ENCODE peak calls at places on chromosomes 13 and 19, in nine cellular contexts. K, Q, G, N, A, U, H, Y and W are unnamed samples.

GRCh38 chr19:3374369-3375112 is 8.2 kb downstream of the NFIC start:
- DNase-seq in K (no peak), Q (no peak), G (no peak), N (no peak), A (no peak), U (no peak), H (no peak), Y (no peak), W (no peak)

GRCh38 chr13:42895781-42896180 is 96.3 kb downstream of the EPSTI1 start:
- DNase-seq in K (no peak), Q (no peak), G (no peak), N (no peak), A (no peak), U (no peak), H (no peak), Y (no peak), W (no peak)

GRCh38 chr13:104315606-104316005 is 1249.4 kb upstream of the SLC10A2 start:
- DNase-seq in K (no peak), Q (no peak), G (no peak), N (no peak), A (no peak), U (peak), H (no peak), Y (no peak), W (peak)

GRCh38 chr19:58063712-58064111 is 4.6 kb downstream of the ZNF135 start:
- DNase-seq in K (no peak), Q (no peak), G (no peak), N (no peak), A (no peak), U (no peak), H (no peak), Y (no peak), W (no peak)

GRCh38 chr13:110471833-110472162 is 89.7 kb downstream of the RAB20 start:
- DNase-seq in K (no peak), Q (peak), G (no peak), N (peak), A (peak), U (peak), H (no peak), Y (no peak), W (no peak)

GRCh38 chr13:112700291-112701060 is 10.6 kb downstream of the ATP11A start:
- DNase-seq in K (no peak), Q (no peak), G (no peak), N (no peak), A (no peak), U (no peak), H (no peak), Y (no peak), W (no peak)

GRCh38 chr13:110302986-110303385 is 4.0 kb downstream of the COL4A1 start:
- DNase-seq in K (no peak), Q (no peak), G (no peak), N (no peak), A (no peak), U (no peak), H (no peak), Y (no peak), W (no peak)

GRCh38 chr19:50290011-50290410 is 39.2 kb downstream of the KCNC3 start:
- DNase-seq in K (no peak), Q (no peak), G (no peak), N (no peak), A (no peak), U (no peak), H (no peak), Y (no peak), W (no peak)

GRCh38 chr19:1489463-1489971 is 633 bp downstream of the PCSK4 start:
- DNase-seq in K (no peak), Q (no peak), G (no peak), N (no peak), A (no peak), U (no peak), H (no peak), Y (no peak), W (no peak)

GRCh38 chr13:95217920-95218830 is 83.1 kb downstream of the ABCC4 start:
- DNase-seq in K (no peak), Q (no peak), G (no peak), N (no peak), A (no peak), U (no peak), H (no peak), Y (no peak), W (no peak)

GRCh38 chr13:46165485-46166220 is 16.3 kb downstream of the LCP1 start:
- DNase-seq in K (peak), Q (peak), G (no peak), N (no peak), A (no peak), U (peak), H (no peak), Y (no peak), W (no peak)

GRCh38 chr13:29174093-29174492 is 354.0 kb downstream of the MTUS2 start:
- DNase-seq in K (no peak), Q (no peak), G (no peak), N (no peak), A (no peak), U (no peak), H (no peak), Y (no peak), W (no peak)

GRCh38 chr19:35011737-35012682 is 11.9 kb downstream of the GRAMD1A start:
- DNase-seq in K (no peak), Q (no peak), G (no peak), N (no peak), A (no peak), U (no peak), H (no peak), Y (no peak), W (no peak)

GRCh38 chr13:34886987-34887386 is 55.1 kb upstream of the NBEA start:
- DNase-seq in K (no peak), Q (no peak), G (no peak), N (no peak), A (no peak), U (no peak), H (no peak), Y (no peak), W (no peak)

GRCh38 chr19:48630289-48631036 is 6.7 kb downstream of the DBP start:
- DNase-seq in K (no peak), Q (no peak), G (peak), N (peak), A (peak), U (no peak), H (peak), Y (no peak), W (no peak)

GRCh38 chr19:39199025-39199424 is 2.3 kb downstream of the NCCRP1 start:
- DNase-seq in K (no peak), Q (no peak), G (peak), N (no peak), A (no peak), U (peak), H (no peak), Y (no peak), W (peak)

GRCh38 chr13:114222461-114222968 is 12.2 kb upstream of the CDC16 start:
- DNase-seq in K (no peak), Q (no peak), G (no peak), N (no peak), A (no peak), U (no peak), H (peak), Y (no peak), W (no peak)

GRCh38 chr13:104648291-104648690 is 1582.1 kb upstream of the SLC10A2 start:
- DNase-seq in K (no peak), Q (no peak), G (no peak), N (no peak), A (no peak), U (no peak), H (no peak), Y (no peak), W (no peak)

GRCh38 chr13:98972627-98973026 is 5.2 kb downstream of the DOCK9 start:
- DNase-seq in K (no peak), Q (no peak), G (peak), N (no peak), A (no peak), U (peak), H (no peak), Y (no peak), W (no peak)

GRCh38 chr19:55641376-55642152 is 762 bp downstream of the ZNF580 start:
- DNase-seq in K (no peak), Q (no peak), G (no peak), N (no peak), A (no peak), U (no peak), H (no peak), Y (no peak), W (peak)

GRCh38 chr13:84917252-84917878 is 881.9 kb downstream of the SLITRK6 start:
- DNase-seq in K (no peak), Q (no peak), G (no peak), N (no peak), A (no peak), U (no peak), H (peak), Y (no peak), W (peak)

GRCh38 chr13:48234652-48235099 is 1.7 kb downstream of the ITM2B start:
- DNase-seq in K (no peak), Q (no peak), G (no peak), N (no peak), A (no peak), U (no peak), H (no peak), Y (no peak), W (no peak)

GRCh38 chr13:107562222-107562621 is 653.1 kb downstream of the LIG4 start:
- DNase-seq in K (no peak), Q (no peak), G (no peak), N (no peak), A (no peak), U (no peak), H (no peak), Y (no peak), W (no peak)

GRCh38 chr19:4376245-4376990 is 23.9 kb downstream of the SH3GL1 start:
- DNase-seq in K (no peak), Q (no peak), G (no peak), N (no peak), A (no peak), U (no peak), H (no peak), Y (no peak), W (no peak)

GRCh38 chr13:21310220-21310619 is 133.8 kb downstream of the MRPL57 start:
- DNase-seq in K (no peak), Q (no peak), G (no peak), N (no peak), A (no peak), U (no peak), H (no peak), Y (no peak), W (peak)

GRCh38 chr19:44644391-44645016 is 794 bp downstream of the PVR start:
- DNase-seq in K (no peak), Q (no peak), G (no peak), N (no peak), A (no peak), U (no peak), H (peak), Y (no peak), W (peak)

GRCh38 chr19:48418317-48419064 is 25.0 kb downstream of the GRIN2D start:
- DNase-seq in K (no peak), Q (peak), G (no peak), N (peak), A (no peak), U (no peak), H (no peak), Y (no peak), W (peak)

GRCh38 chr13:72561791-72562190 is 165.6 kb downstream of the MZT1 start:
- DNase-seq in K (no peak), Q (no peak), G (no peak), N (no peak), A (no peak), U (no peak), H (no peak), Y (no peak), W (no peak)

GRCh38 chr19:3716147-3716668 is 8.0 kb downstream of the TJP3 start:
- DNase-seq in K (no peak), Q (no peak), G (no peak), N (no peak), A (no peak), U (no peak), H (peak), Y (no peak), W (no peak)

GRCh38 chr19:5093297-5093858 is 124.5 kb downstream of the KDM4B start:
- DNase-seq in K (no peak), Q (no peak), G (no peak), N (no peak), A (no peak), U (no peak), H (no peak), Y (no peak), W (no peak)

GRCh38 chr13:55440465-55441085 is 1700.1 kb upstream of the PRR20A start:
- DNase-seq in K (no peak), Q (no peak), G (no peak), N (no peak), A (no peak), U (no peak), H (no peak), Y (no peak), W (no peak)

GRCh38 chr19:28864577-28865042 is 348.3 kb downstream of the UQCRFS1 start:
- DNase-seq in K (no peak), Q (no peak), G (no peak), N (no peak), A (no peak), U (no peak), H (peak), Y (no peak), W (no peak)

GRCh38 chr19:2034729-2035589 is 16.1 kb downstream of the MKNK2 start:
- DNase-seq in K (peak), Q (no peak), G (no peak), N (peak), A (no peak), U (no peak), H (peak), Y (peak), W (peak)

GRCh38 chr19:33408538-33408937 is 35.0 kb downstream of the CEBPG start:
- DNase-seq in K (no peak), Q (no peak), G (no peak), N (no peak), A (no peak), U (no peak), H (no peak), Y (no peak), W (no peak)

GRCh38 chr19:54208784-54209057 is 8.1 kb downstream of the RPS9 start:
- DNase-seq in K (no peak), Q (no peak), G (no peak), N (no peak), A (no peak), U (no peak), H (no peak), Y (no peak), W (no peak)

GRCh38 chr13:47215741-47216140 is 318.9 kb upstream of the HTR2A start:
- DNase-seq in K (no peak), Q (no peak), G (no peak), N (no peak), A (no peak), U (peak), H (no peak), Y (no peak), W (peak)

GRCh38 chr19:40862785-40863184 is 12.5 kb upstream of the CYP2A6 start:
- DNase-seq in K (no peak), Q (no peak), G (no peak), N (no peak), A (no peak), U (no peak), H (no peak), Y (no peak), W (peak)

GRCh38 chr13:105048685-105049084 is 1486.8 kb downstream of the EFNB2 start:
- DNase-seq in K (no peak), Q (no peak), G (no peak), N (no peak), A (no peak), U (no peak), H (no peak), Y (no peak), W (no peak)

GRCh38 chr19:44582581-44583265 is 30.6 kb upstream of the IGSF23 start:
- DNase-seq in K (peak), Q (no peak), G (no peak), N (no peak), A (no peak), U (no peak), H (peak), Y (no peak), W (peak)